ENCODE peak calls at places on chromosome 3, in six cellular contexts. A is HepG2; Z is T-helper 17 cell; P is activated T-cell treated with anti-CD3 and anti-CD28 coated beads, Interleukin-2, amount 50 U/mL, for 72 hours; F is left lung; N is Right ventricle myocardium superior. B is an unnamed sample.

GRCh38 chr3:172258616-172259015 is 189.6 kb downstream of the GHSR start:
- ATAC-seq in Z (no peak), A (no peak), N (peak; percentile 75), P (no peak), F (no peak), B (peak; percentile 50)

GRCh38 chr3:65181397-65181871 is 493.6 kb upstream of the ADAMTS9 start:
- ATAC-seq in A (no peak), N (peak; percentile 87), Z (no peak), P (no peak), F (no peak), B (peak; percentile 69)

GRCh38 chr3:10204921-10205320 is 40.2 kb downstream of the IRAK2 start:
- ATAC-seq in F (no peak), P (no peak), N (no peak), Z (no peak), A (no peak), B (no peak)

GRCh38 chr3:10835406-10835805 is 19.4 kb downstream of the SLC6A11 start:
- ATAC-seq in N (no peak), Z (no peak), P (no peak), F (no peak), A (peak; percentile 44), B (no peak)

GRCh38 chr3:134339331-134339730 is 34.9 kb downstream of the AMOTL2 start:
- ATAC-seq in P (no peak), Z (no peak), F (no peak), N (no peak), A (peak; percentile 52), B (no peak)

GRCh38 chr3:141414141-141414689 is 45.9 kb downstream of the ZBTB38 start:
- ATAC-seq in F (no peak), P (peak; percentile 86), Z (peak; percentile 63), A (no peak), N (no peak), B (no peak)

GRCh38 chr3:17399586-17399985 is 342.8 kb downstream of the TBC1D5 start:
- ATAC-seq in N (no peak), A (no peak), P (no peak), Z (no peak), F (no peak), B (no peak)

GRCh38 chr3:34646911-34647465 is 848.6 kb downstream of the PDCD6IP start:
- ATAC-seq in F (no peak), Z (no peak), N (no peak), P (no peak), A (no peak), B (no peak)

GRCh38 chr3:64167346-64167745 is 57.9 kb downstream of the PRICKLE2 start:
- ATAC-seq in N (no peak), F (peak; percentile 38), Z (no peak), P (no peak), A (no peak), B (peak; percentile 36)

GRCh38 chr3:11091088-11091590 is 63.2 kb upstream of the HRH1 start:
- ATAC-seq in P (no peak), F (peak; percentile 17), N (no peak), Z (no peak), A (no peak), B (peak; percentile 53)

GRCh38 chr3:101466465-101467309 is 46.3 kb downstream of the SENP7 start:
- ATAC-seq in P (peak; percentile 51), Z (peak; percentile 87), N (no peak), F (peak; percentile 69), A (peak; percentile 97), B (no peak)

GRCh38 chr3:156617781-156618180 is 56.6 kb upstream of the TIPARP start:
- ATAC-seq in Z (no peak), N (no peak), P (peak; percentile 42), A (no peak), F (no peak), B (peak; percentile 17)

GRCh38 chr3:18740631-18741583 is 315.8 kb upstream of the SATB1 start:
- ATAC-seq in N (no peak), P (peak; percentile 55), Z (peak; percentile 79), F (peak; percentile 62), A (no peak), B (no peak)

GRCh38 chr3:160114352-160114751 is 110.9 kb upstream of the C3orf80 start:
- ATAC-seq in Z (no peak), A (no peak), F (peak; percentile 26), P (no peak), N (no peak), B (no peak)

GRCh38 chr3:76026379-76026778 is 241.0 kb upstream of the ZNF717 start:
- ATAC-seq in P (no peak), Z (no peak), A (no peak), F (no peak), N (no peak), B (no peak)

GRCh38 chr3:66041828-66042227 is 3.1 kb upstream of the MAGI1 start:
- ATAC-seq in N (no peak), Z (no peak), P (no peak), A (no peak), F (no peak), B (no peak)

GRCh38 chr3:148723591-148723990 is 25.9 kb downstream of the AGTR1 start:
- ATAC-seq in F (peak; percentile 69), A (peak; percentile 78), P (no peak), Z (no peak), N (no peak), B (no peak)

GRCh38 chr3:118863731-118864322 is 170.8 kb downstream of the IGSF11 start:
- ATAC-seq in F (no peak), N (no peak), A (peak; percentile 98), P (no peak), Z (peak; percentile 33), B (no peak)

GRCh38 chr3:71056327-71056726 is 527.2 kb downstream of the FOXP1 start:
- ATAC-seq in P (no peak), F (peak; percentile 36), N (no peak), Z (no peak), A (no peak), B (peak; percentile 39)

GRCh38 chr3:26307805-26308204 is 314.8 kb upstream of the LRRC3B start:
- ATAC-seq in P (no peak), F (no peak), N (no peak), A (no peak), Z (no peak), B (no peak)

GRCh38 chr3:149576071-149576564 is 81.7 kb downstream of the WWTR1 start:
- ATAC-seq in Z (no peak), A (peak; percentile 45), N (peak; percentile 75), P (peak; percentile 44), F (peak; percentile 78), B (peak; percentile 73)

GRCh38 chr3:119937229-119937628 is 155.3 kb downstream of the NR1I2 start:
- ATAC-seq in A (no peak), P (peak; percentile 99), F (peak; percentile 64), Z (peak; percentile 78), N (no peak), B (no peak)

GRCh38 chr3:139830817-139831216 is 104.2 kb upstream of the CLSTN2 start:
- ATAC-seq in N (peak; percentile 89), F (peak; percentile 41), P (no peak), A (no peak), Z (no peak), B (peak; percentile 47)

GRCh38 chr3:126530171-126531050 is 6.5 kb downstream of the CHST13 start:
- ATAC-seq in Z (no peak), P (peak; percentile 29), A (no peak), F (peak; percentile 73), N (peak; percentile 55), B (peak; percentile 59)

GRCh38 chr3:183959214-183959613 is 58.5 kb downstream of the ABCC5 start:
- ATAC-seq in P (no peak), A (no peak), Z (no peak), F (no peak), N (no peak), B (no peak)

GRCh38 chr3:133535971-133536634 is 37.4 kb upstream of the CDV3 start:
- ATAC-seq in A (peak; percentile 59), P (no peak), N (peak; percentile 78), F (peak; percentile 75), Z (no peak), B (peak; percentile 77)

GRCh38 chr3:100581650-100582049 is 27.8 kb upstream of the ADGRG7 start:
- ATAC-seq in F (no peak), P (no peak), Z (no peak), N (no peak), A (no peak), B (no peak)

GRCh38 chr3:32847520-32847919 is 29.7 kb downstream of the TRIM71 start:
- ATAC-seq in N (peak; percentile 92), F (no peak), Z (no peak), A (no peak), P (no peak), B (no peak)

GRCh38 chr3:45088543-45088942 is 57.6 kb downstream of the CDCP1 start:
- ATAC-seq in P (no peak), N (no peak), A (no peak), Z (no peak), F (peak; percentile 76), B (no peak)

GRCh38 chr3:142622447-142622846 is 26.3 kb downstream of the PLS1 start:
- ATAC-seq in P (no peak), A (no peak), Z (no peak), F (no peak), N (no peak), B (no peak)

GRCh38 chr3:12287727-12288465 is 974 bp upstream of the PPARG start:
- ATAC-seq in F (peak; percentile 82), N (peak; percentile 92), Z (peak; percentile 65), A (peak; percentile 85), P (peak; percentile 81), B (peak; percentile 66)

GRCh38 chr3:10688126-10688525 is 127.9 kb upstream of the SLC6A11 start:
- ATAC-seq in N (no peak), F (no peak), A (no peak), Z (no peak), P (no peak), B (no peak)

GRCh38 chr3:168117059-168117458 is 21.3 kb upstream of the GOLIM4 start:
- ATAC-seq in N (peak; percentile 13), Z (no peak), F (peak; percentile 75), A (no peak), P (no peak), B (no peak)

GRCh38 chr3:180093535-180093934 is 56.8 kb upstream of the PEX5L start:
- ATAC-seq in N (no peak), F (peak; percentile 49), Z (no peak), P (no peak), A (peak; percentile 94), B (no peak)

GRCh38 chr3:134351421-134351820 is 22.8 kb downstream of the AMOTL2 start:
- ATAC-seq in A (no peak), P (no peak), F (no peak), Z (no peak), N (peak; percentile 43), B (peak; percentile 68)

GRCh38 chr3:100984257-100984772 is 8.9 kb downstream of the ABI3BP start:
- ATAC-seq in P (no peak), F (no peak), Z (no peak), A (no peak), N (no peak), B (no peak)

GRCh38 chr3:54630111-54630623 is 297.7 kb downstream of the LRTM1 start:
- ATAC-seq in A (no peak), N (no peak), F (no peak), Z (no peak), P (no peak), B (no peak)

GRCh38 chr3:99969133-99969532 is 145.2 kb downstream of the FILIP1L start:
- ATAC-seq in F (peak; percentile 19), Z (no peak), N (no peak), P (peak; percentile 59), A (no peak), B (no peak)

GRCh38 chr3:158791259-158791920 is 10.5 kb upstream of the MFSD1 start:
- ATAC-seq in Z (peak; percentile 72), P (peak; percentile 51), A (peak; percentile 65), N (peak; percentile 74), F (peak; percentile 84), B (peak; percentile 49)

B was measured in gastroesophageal sphincter.